ENCODE peak calls at places on chromosome 14, in five cellular contexts. J is non-pigmented ciliary epithelial cell, N is Caki2, E is neural crest cell, S is HuH-7.5. F is an unnamed sample.
A peak's percentile ranks its signal among the peaks of the same experiment; 100 is the strongest.

GRCh38 chr14:91228112-91229004 is 16.1 kb downstream of the GPR68 start:
- DNase-seq in J (peak; percentile 71), N (peak; percentile 60), E (no peak), S (no peak), F (peak; percentile 22)

GRCh38 chr14:105313381-105314286 is 914 bp upstream of the PACS2 start:
- DNase-seq in J (no peak), N (no peak), E (peak; percentile 35), S (peak; percentile 58), F (no peak)

GRCh38 chr14:77580964-77581505 is 35.4 kb downstream of the SPTLC2 start:
- DNase-seq in J (peak; percentile 45), N (peak; percentile 64), E (no peak), S (no peak), F (no peak)

GRCh38 chr14:65958664-65959562 is 527.3 kb upstream of the CCDC196 start:
- DNase-seq in J (no peak), N (no peak), E (no peak), S (no peak), F (peak; percentile 54)

GRCh38 chr14:68020493-68020892 is 200.9 kb downstream of the RAD51B start:
- DNase-seq in J (no peak), N (no peak), E (no peak), S (no peak), F (no peak)

GRCh38 chr14:81066672-81067071 is 111.3 kb downstream of the TSHR start:
- DNase-seq in J (no peak), N (no peak), E (no peak), S (no peak), F (no peak)

GRCh38 chr14:22375321-22375930 is 213.6 kb downstream of the DAD1 start:
- DNase-seq in J (peak; percentile 40), N (no peak), E (peak; percentile 21), S (peak; percentile 16), F (no peak)

GRCh38 chr14:80425686-80426085 is 214.4 kb upstream of the DIO2 start:
- DNase-seq in J (peak; percentile 99), N (peak; percentile 86), E (no peak), S (no peak), F (no peak)

GRCh38 chr14:38389666-38390065 is 133.8 kb upstream of the CLEC14A start:
- DNase-seq in J (no peak), N (no peak), E (no peak), S (no peak), F (no peak)

GRCh38 chr14:68789002-68789797 is 3.7 kb downstream of the ZFP36L1 start:
- DNase-seq in J (no peak), N (peak; percentile 70), E (peak; percentile 74), S (no peak), F (peak; percentile 77)

GRCh38 chr14:101226265-101226602 is 322.7 kb upstream of the RTL1 start:
- DNase-seq in J (no peak), N (no peak), E (no peak), S (no peak), F (no peak)

GRCh38 chr14:54133896-54134295 is 177.3 kb upstream of the BMP4 start:
- DNase-seq in J (no peak), N (peak; percentile 39), E (no peak), S (peak; percentile 19), F (no peak)

F was measured in retina.